ENCODE peak calls at places on chromosomes 13 and 19, in six cellular contexts. One of them, this sample, is unnamed.

GRCh38 chr19:46927106-46927505 is 66.3 kb downstream of the ARHGAP35 start:
- DNase-seq in OCI-LY7: no peak
- DNase-seq in fibroblast of lung: no peak
- DNase-seq in AG10803: no peak
- DNase-seq in endothelial cell of umbilical vein: no peak
- DNase-seq in cardiac muscle cell: no peak
- DNase-seq in this sample: peak

GRCh38 chr13:20988033-20988908 is 73.1 kb downstream of the LATS2 start:
- DNase-seq in cardiac muscle cell: no peak
- DNase-seq in endothelial cell of umbilical vein: no peak
- DNase-seq in OCI-LY7: no peak
- DNase-seq in fibroblast of lung: no peak
- DNase-seq in AG10803: no peak
- DNase-seq in this sample: no peak

GRCh38 chr19:7833225-7834156 is 3.5 kb downstream of the EVI5L start:
- DNase-seq in cardiac muscle cell: peak
- DNase-seq in endothelial cell of umbilical vein: no peak
- DNase-seq in OCI-LY7: no peak
- DNase-seq in fibroblast of lung: peak
- DNase-seq in AG10803: peak
- DNase-seq in this sample: peak

GRCh38 chr19:38676878-38677646 is 29.6 kb downstream of the ACTN4 start:
- DNase-seq in fibroblast of lung: no peak
- DNase-seq in cardiac muscle cell: no peak
- DNase-seq in endothelial cell of umbilical vein: no peak
- DNase-seq in AG10803: no peak
- DNase-seq in OCI-LY7: no peak
- DNase-seq in this sample: no peak

GRCh38 chr13:101649490-101650126 is 197.1 kb downstream of the ITGBL1 start:
- DNase-seq in AG10803: peak
- DNase-seq in OCI-LY7: no peak
- DNase-seq in cardiac muscle cell: peak
- DNase-seq in fibroblast of lung: peak
- DNase-seq in endothelial cell of umbilical vein: no peak
- DNase-seq in this sample: peak

GRCh38 chr13:40389081-40389641 is 277.3 kb downstream of the FOXO1 start:
- DNase-seq in OCI-LY7: peak
- DNase-seq in endothelial cell of umbilical vein: no peak
- DNase-seq in cardiac muscle cell: no peak
- DNase-seq in AG10803: no peak
- DNase-seq in fibroblast of lung: no peak
- DNase-seq in this sample: no peak

GRCh38 chr13:100584901-100585300 is 3.7 kb downstream of the GGACT start:
- DNase-seq in OCI-LY7: no peak
- DNase-seq in fibroblast of lung: no peak
- DNase-seq in cardiac muscle cell: no peak
- DNase-seq in endothelial cell of umbilical vein: no peak
- DNase-seq in AG10803: no peak
- DNase-seq in this sample: no peak

GRCh38 chr13:113959198-113959597 is 14.7 kb downstream of the C13orf46 start:
- DNase-seq in cardiac muscle cell: no peak
- DNase-seq in AG10803: no peak
- DNase-seq in OCI-LY7: no peak
- DNase-seq in fibroblast of lung: no peak
- DNase-seq in endothelial cell of umbilical vein: peak
- DNase-seq in this sample: peak

GRCh38 chr13:52980695-52981094 is 47.9 kb upstream of the OLFM4 start:
- DNase-seq in endothelial cell of umbilical vein: no peak
- DNase-seq in AG10803: no peak
- DNase-seq in OCI-LY7: no peak
- DNase-seq in cardiac muscle cell: no peak
- DNase-seq in fibroblast of lung: no peak
- DNase-seq in this sample: peak

GRCh38 chr13:111213964-111214726 is 99.0 kb downstream of the ARHGEF7 start:
- DNase-seq in cardiac muscle cell: no peak
- DNase-seq in fibroblast of lung: no peak
- DNase-seq in OCI-LY7: peak
- DNase-seq in endothelial cell of umbilical vein: no peak
- DNase-seq in AG10803: no peak
- DNase-seq in this sample: no peak

GRCh38 chr19:1116726-1117581 is 13.2 kb downstream of the GPX4 start:
- DNase-seq in fibroblast of lung: no peak
- DNase-seq in OCI-LY7: no peak
- DNase-seq in endothelial cell of umbilical vein: no peak
- DNase-seq in cardiac muscle cell: no peak
- DNase-seq in AG10803: no peak
- DNase-seq in this sample: no peak

GRCh38 chr13:67094952-67095351 is 135.2 kb downstream of the PCDH9 start:
- DNase-seq in OCI-LY7: no peak
- DNase-seq in cardiac muscle cell: peak
- DNase-seq in endothelial cell of umbilical vein: no peak
- DNase-seq in fibroblast of lung: no peak
- DNase-seq in AG10803: no peak
- DNase-seq in this sample: no peak

DNA sequence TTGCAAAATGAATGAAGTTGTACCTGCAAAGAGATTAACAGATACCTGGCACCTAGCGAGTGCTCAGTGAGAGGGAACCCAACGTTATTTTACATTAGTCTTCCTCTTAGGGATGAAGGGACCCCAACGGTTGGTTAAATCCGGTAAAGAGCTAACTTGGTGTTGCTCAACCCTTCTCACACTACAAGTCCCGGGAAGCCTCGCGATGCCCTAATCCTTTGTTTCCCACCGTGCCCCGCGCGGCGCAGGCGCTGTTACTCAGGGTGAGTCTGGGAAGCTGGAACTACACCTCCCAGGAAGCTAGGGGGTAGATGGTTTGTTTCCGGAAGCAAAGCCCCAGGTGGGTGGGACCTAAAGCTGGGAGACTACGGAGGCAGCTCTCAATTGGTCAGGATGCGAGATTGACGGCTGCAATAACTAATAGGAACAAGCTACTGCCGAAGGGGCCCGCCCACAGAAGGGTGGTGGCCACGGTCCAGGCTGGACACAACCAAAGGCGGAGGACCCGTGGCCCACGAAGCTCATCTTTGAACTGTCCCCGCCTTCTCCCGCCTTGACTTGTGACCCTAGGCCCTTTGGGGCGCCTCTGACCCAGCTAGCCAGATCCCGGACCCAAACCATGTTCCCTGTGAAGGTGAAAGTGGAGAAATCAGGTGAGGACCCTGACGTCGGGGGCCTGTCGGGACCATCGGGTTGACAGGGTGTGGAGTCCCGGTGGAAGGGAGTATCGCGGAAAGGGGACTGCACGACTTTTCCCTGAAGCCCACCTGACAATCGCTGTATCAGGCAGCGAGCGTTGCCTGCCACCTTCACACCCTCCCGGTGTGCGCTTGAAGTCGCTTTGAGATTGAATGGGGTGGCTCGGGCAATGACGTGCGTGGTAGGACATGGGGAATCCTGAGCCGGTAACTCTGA is at the start of gene LIN37:
- DNase-seq in OCI-LY7: peak
- DNase-seq in cardiac muscle cell: peak
- DNase-seq in endothelial cell of umbilical vein: peak
- DNase-seq in fibroblast of lung: peak
- DNase-seq in AG10803: peak
- DNase-seq in this sample: peak
- TF ChIP-seq CTCF in OCI-LY7: no peak
- TF ChIP-seq CTCF in cardiac muscle cell: no peak
- TF ChIP-seq CTCF in endothelial cell of umbilical vein: no peak
- TF ChIP-seq CTCF in fibroblast of lung: no peak
- TF ChIP-seq CTCF in AG10803: no peak
- TF ChIP-seq CTCF in this sample: no peak

GRCh38 chr19:41998246-41999020 is 4.4 kb upstream of the ATP1A3 start:
- DNase-seq in endothelial cell of umbilical vein: no peak
- DNase-seq in AG10803: peak
- DNase-seq in fibroblast of lung: peak
- DNase-seq in cardiac muscle cell: peak
- DNase-seq in OCI-LY7: peak
- DNase-seq in this sample: peak

GRCh38 chr19:41997851-41998229 is 3.8 kb upstream of the ATP1A3 start:
- DNase-seq in OCI-LY7: peak
- DNase-seq in endothelial cell of umbilical vein: no peak
- DNase-seq in cardiac muscle cell: no peak
- DNase-seq in AG10803: no peak
- DNase-seq in fibroblast of lung: no peak
- DNase-seq in this sample: no peak

GRCh38 chr19:41997121-41997850 is 3.3 kb upstream of the ATP1A3 start:
- DNase-seq in fibroblast of lung: peak
- DNase-seq in cardiac muscle cell: peak
- DNase-seq in endothelial cell of umbilical vein: no peak
- DNase-seq in OCI-LY7: peak
- DNase-seq in AG10803: peak
- DNase-seq in this sample: no peak

GRCh38 chr19:41999071-41999877 is 5.2 kb upstream of the ATP1A3 start:
- DNase-seq in AG10803: no peak
- DNase-seq in OCI-LY7: no peak
- DNase-seq in cardiac muscle cell: no peak
- DNase-seq in endothelial cell of umbilical vein: no peak
- DNase-seq in fibroblast of lung: no peak
- DNase-seq in this sample: no peak

GRCh38 chr19:41999878-42000208 is 5.8 kb upstream of the ATP1A3 start:
- DNase-seq in endothelial cell of umbilical vein: no peak
- DNase-seq in AG10803: no peak
- DNase-seq in cardiac muscle cell: no peak
- DNase-seq in OCI-LY7: no peak
- DNase-seq in fibroblast of lung: no peak
- DNase-seq in this sample: no peak
- H3K4me3 ChIP-seq in endothelial cell of umbilical vein: no peak
- H3K4me3 ChIP-seq in AG10803: no peak
- H3K4me3 ChIP-seq in cardiac muscle cell: no peak
- H3K4me3 ChIP-seq in OCI-LY7: no peak
- H3K4me3 ChIP-seq in fibroblast of lung: no peak
- H3K4me3 ChIP-seq in this sample: no peak

DNA sequence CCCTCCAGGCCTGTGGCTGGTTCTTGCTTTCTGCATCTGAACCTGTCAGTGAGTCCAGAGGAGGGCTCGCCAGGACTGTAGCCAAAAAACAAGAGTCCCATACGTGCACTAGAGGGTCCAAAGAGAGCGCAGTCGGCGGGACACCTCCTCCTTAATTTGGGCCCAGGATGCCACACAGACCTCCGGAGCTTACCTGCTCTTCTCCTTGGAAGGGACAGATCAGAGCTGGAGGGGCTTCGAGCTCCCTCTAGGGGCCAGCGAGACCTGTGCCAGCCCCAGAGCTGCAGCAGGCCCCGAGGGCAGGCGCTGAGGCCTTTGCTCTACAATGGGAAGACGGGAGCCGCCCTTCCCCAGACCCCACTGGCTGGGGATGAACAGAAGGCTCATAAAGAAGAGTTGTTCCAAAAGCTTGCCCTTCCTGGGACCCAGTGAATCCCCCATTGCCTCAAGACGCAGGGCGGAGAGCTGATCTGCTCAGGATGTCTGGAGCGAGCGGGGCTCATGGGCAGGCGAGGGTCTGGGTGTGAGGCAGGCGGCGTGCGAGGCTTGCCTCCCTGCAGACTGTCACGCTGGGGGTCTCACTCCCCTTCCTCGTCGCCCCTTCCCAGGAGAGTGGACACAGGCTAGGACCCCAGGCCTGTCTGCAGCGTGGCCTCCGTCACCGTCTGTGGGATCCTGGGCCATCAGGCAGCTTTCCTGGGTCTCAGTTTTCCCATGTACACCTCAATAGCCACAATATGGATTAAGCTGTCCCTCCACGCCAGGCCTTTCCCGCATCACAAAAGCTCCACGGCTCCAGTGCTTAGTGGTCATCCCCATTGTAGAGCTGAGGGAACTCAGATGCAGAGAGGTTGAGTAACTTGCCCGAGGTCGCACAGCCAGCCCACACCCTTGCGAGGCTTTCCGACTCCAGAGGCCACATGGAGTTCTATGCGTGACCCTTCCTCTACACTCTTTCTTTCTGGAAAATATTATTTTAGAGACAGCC is 46.9 kb upstream of the VSTM2B start:
- DNase-seq in AG10803: peak
- DNase-seq in cardiac muscle cell: no peak
- DNase-seq in fibroblast of lung: no peak
- DNase-seq in OCI-LY7: peak
- DNase-seq in endothelial cell of umbilical vein: no peak
- DNase-seq in this sample: no peak
- TF ChIP-seq CTCF in AG10803: peak
- TF ChIP-seq CTCF in cardiac muscle cell: peak
- TF ChIP-seq CTCF in fibroblast of lung: no peak
- TF ChIP-seq CTCF in OCI-LY7: peak
- TF ChIP-seq CTCF in endothelial cell of umbilical vein: no peak
- TF ChIP-seq CTCF in this sample: no peak

GRCh38 chr19:35124098-35125060 is 8.8 kb downstream of the FXYD3 start:
- DNase-seq in fibroblast of lung: peak
- DNase-seq in cardiac muscle cell: peak
- DNase-seq in AG10803: peak
- DNase-seq in OCI-LY7: peak
- DNase-seq in endothelial cell of umbilical vein: peak
- DNase-seq in this sample: peak
- H3K4me3 ChIP-seq in fibroblast of lung: peak
- H3K4me3 ChIP-seq in cardiac muscle cell: no peak
- H3K4me3 ChIP-seq in AG10803: peak
- H3K4me3 ChIP-seq in OCI-LY7: peak
- H3K4me3 ChIP-seq in endothelial cell of umbilical vein: peak
- H3K4me3 ChIP-seq in this sample: no peak

This sample was measured in bronchial epithelial cell.